ENCODE peak calls at places on chromosomes 6 and 20, in six cellular contexts. C is foreskin fibroblast, D is DND-41, K is fibroblast of mammary gland, I is NB4, G is mammary epithelial cell. S is an unnamed sample.

GRCh38 chr6:55734256-55734655 is 141.1 kb downstream of the BMP5 start:
- DNase-seq in C (no peak), D (no peak), K (no peak), I (no peak), G (peak), S (no peak)

GRCh38 chr6:153735761-153736160 is 303.3 kb upstream of the OPRM1 start:
- DNase-seq in C (no peak), D (no peak), K (no peak), I (no peak), G (no peak), S (no peak)

GRCh38 chr6:100084301-100085161 is 90.5 kb upstream of the MCHR2 start:
- DNase-seq in C (no peak), D (no peak), K (peak), I (no peak), G (peak), S (no peak)

GRCh38 chr6:122809001-122809400 is 19.9 kb downstream of the SMPDL3A start:
- DNase-seq in C (no peak), D (no peak), K (no peak), I (no peak), G (no peak), S (no peak)

GRCh38 chr6:102402635-102403329 is 1009.3 kb downstream of the GRIK2 start:
- DNase-seq in C (no peak), D (no peak), K (no peak), I (no peak), G (no peak), S (no peak)

GRCh38 chr20:18628330-18628941 is 40.6 kb downstream of the DTD1 start:
- DNase-seq in C (no peak), D (peak), K (no peak), I (no peak), G (peak), S (peak)

GRCh38 chr20:49570161-49570827 is 2.4 kb upstream of the PTGIS start:
- DNase-seq in C (no peak), D (no peak), K (no peak), I (no peak), G (no peak), S (no peak)

GRCh38 chr6:36383608-36384007 is 3.9 kb downstream of the ETV7 start:
- DNase-seq in C (no peak), D (no peak), K (no peak), I (no peak), G (no peak), S (no peak)

GRCh38 chr20:50378170-50379000 is 131.8 kb upstream of the PTPN1 start:
- DNase-seq in C (no peak), D (no peak), K (peak), I (no peak), G (no peak), S (no peak)

GRCh38 chr6:154410215-154410614 is 53.6 kb upstream of the IPCEF1 start:
- DNase-seq in C (no peak), D (no peak), K (no peak), I (no peak), G (peak), S (no peak)

GRCh38 chr20:46056027-46056833 is 27.2 kb downstream of the SLC12A5 start:
- DNase-seq in C (no peak), D (no peak), K (no peak), I (no peak), G (no peak), S (no peak)

DNA sequence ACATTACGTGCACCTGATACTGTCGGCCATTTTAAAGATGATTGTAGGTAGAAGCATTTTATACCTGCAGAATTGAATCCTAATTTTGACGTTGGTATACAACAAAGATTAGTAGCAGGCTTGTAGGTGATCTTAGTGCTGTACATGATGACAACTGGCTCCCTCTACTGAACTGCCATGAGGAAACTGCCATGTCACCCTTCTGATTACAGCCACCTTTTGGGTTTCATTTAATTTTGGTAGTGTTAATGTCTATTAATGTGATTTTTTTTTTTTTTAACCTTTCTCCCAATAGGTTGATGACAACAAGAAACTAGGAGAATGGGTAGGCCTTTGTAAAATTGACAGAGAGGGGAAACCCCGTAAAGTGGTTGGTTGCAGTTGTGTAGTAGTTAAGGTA is 2.3 kb downstream of the RPS12 start:
- DNase-seq in C (no peak), D (no peak), K (no peak), I (peak), G (no peak), S (peak)
- H3K4me3 ChIP-seq in C (peak), D (peak), K (peak), I (peak), G (no peak), S (peak)

GRCh38 chr6:107079429-107079828 is 35.9 kb downstream of the BEND3 start:
- DNase-seq in C (no peak), D (no peak), K (no peak), I (peak), G (no peak), S (no peak)
- TF ChIP-seq CTCF in C (no peak), D (no peak), K (no peak), I (no peak), G (no peak), S (no peak)

GRCh38 chr6:9675122-9675521 is 739.8 kb downstream of the TFAP2A start:
- DNase-seq in C (no peak), D (no peak), K (no peak), I (no peak), G (no peak), S (no peak)
- H3K4me3 ChIP-seq in C (no peak), D (no peak), K (no peak), I (no peak), G (no peak), S (no peak)

DNA sequence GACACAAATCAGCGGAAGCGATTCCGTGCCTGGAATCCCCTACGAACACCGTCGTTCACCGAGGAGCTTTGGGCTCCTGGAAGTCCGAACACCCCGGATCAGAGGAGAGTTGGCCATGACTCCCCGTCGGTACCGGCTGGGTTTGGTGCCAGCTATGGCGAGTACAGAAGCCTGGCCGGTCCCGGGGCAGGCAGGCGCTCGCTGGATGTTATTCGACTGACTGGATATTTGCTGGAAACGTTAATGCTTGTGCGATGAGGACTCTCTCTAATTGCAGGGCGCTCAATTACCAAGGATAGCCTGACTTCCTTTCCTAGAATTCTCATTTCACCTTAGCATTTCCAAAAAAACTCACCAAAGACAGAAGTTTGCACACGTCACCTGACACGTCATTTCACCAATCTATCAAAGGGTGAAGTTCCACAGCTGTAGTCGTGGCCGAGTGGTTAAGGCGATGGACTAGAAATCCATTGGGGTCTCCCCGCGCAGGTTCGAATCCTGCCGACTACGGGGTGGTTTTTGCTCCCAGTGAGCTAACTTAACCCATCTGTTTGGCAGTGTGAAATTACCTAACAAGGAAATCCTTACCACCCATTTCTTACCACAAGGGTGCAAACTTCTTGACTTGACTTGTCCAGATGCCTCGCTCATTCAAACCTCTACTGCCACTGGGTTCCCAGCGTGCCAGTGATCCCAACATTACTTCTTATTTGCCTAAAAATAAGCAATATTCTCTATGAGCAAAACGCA is 22.7 kb upstream of the ZNF184 start:
- DNase-seq in C (peak), D (no peak), K (peak), I (peak), G (peak), S (peak)
- TF ChIP-seq CTCF in C (peak), D (no peak), K (peak), I (peak), G (no peak), S (no peak)

GRCh38 chr6:38856490-38856889 is 141.4 kb downstream of the DNAH8 start:
- DNase-seq in C (no peak), D (no peak), K (no peak), I (no peak), G (no peak), S (no peak)

GRCh38 chr6:38860041-38860440 is 144.9 kb downstream of the DNAH8 start:
- DNase-seq in C (no peak), D (no peak), K (no peak), I (no peak), G (no peak), S (no peak)

GRCh38 chr6:38857815-38858214 is 142.7 kb downstream of the DNAH8 start:
- DNase-seq in C (no peak), D (no peak), K (no peak), I (no peak), G (no peak), S (no peak)

GRCh38 chr6:38865521-38866174 is 150.5 kb downstream of the DNAH8 start:
- DNase-seq in C (no peak), D (no peak), K (no peak), I (no peak), G (no peak), S (no peak)

GRCh38 chr6:38861957-38862401 is 146.9 kb downstream of the DNAH8 start:
- DNase-seq in C (no peak), D (no peak), K (no peak), I (no peak), G (peak), S (no peak)
- H3K4me3 ChIP-seq in C (no peak), D (no peak), K (no peak), I (no peak), G (no peak), S (no peak)

GRCh38 chr6:79048611-79049010 is 29.4 kb downstream of the PHIP start:
- DNase-seq in C (no peak), D (peak), K (peak), I (peak), G (peak), S (no peak)
- TF ChIP-seq CTCF in C (peak), D (peak), K (peak), I (peak), G (peak), S (peak)

S was measured in GM12865.